ENCODE peak calls at places on chromosomes 13 and 19, in eight cellular contexts. P, O, T, A, B, F, L and M are unnamed samples.

GRCh38 chr13:33483471-33483870 is 197.9 kb upstream of the STARD13 start:
- DNase-seq in L (no peak), P (no peak), O (peak; percentile 85), T (no peak), A (no peak), B (peak; percentile 28), F (no peak), M (no peak)

GRCh38 chr13:31747271-31747670 is 7.9 kb downstream of the RXFP2 start:
- DNase-seq in F (no peak), A (no peak), O (no peak), L (no peak), B (no peak), T (no peak), P (no peak), M (no peak)

GRCh38 chr19:46603195-46603637 is 2.1 kb downstream of the CALM3 start:
- DNase-seq in A (peak; percentile 98), P (no peak), F (no peak), B (no peak), O (no peak), L (no peak), T (no peak), M (no peak)

GRCh38 chr13:72694314-72694713 is 33.1 kb downstream of the MZT1 start:
- DNase-seq in A (no peak), L (no peak), F (no peak), O (no peak), P (no peak), T (no peak), B (no peak), M (no peak)

GRCh38 chr19:10018219-10018618 is 4.9 kb downstream of the RDH8 start:
- DNase-seq in L (no peak), P (no peak), O (peak; percentile 63), A (no peak), F (no peak), T (no peak), B (peak; percentile 87), M (no peak)

GRCh38 chr13:51241720-51242119 is 19.5 kb downstream of the FAM124A start:
- DNase-seq in B (no peak), T (no peak), L (no peak), P (no peak), A (no peak), O (no peak), F (no peak), M (no peak)

GRCh38 chr19:18226956-18227780 is 930 bp upstream of the PDE4C start:
- DNase-seq in T (no peak), F (no peak), B (no peak), P (no peak), A (no peak), L (no peak), O (no peak), M (no peak)

GRCh38 chr13:75492389-75492788 is 10.4 kb upstream of the TBC1D4 start:
- DNase-seq in B (peak; percentile 69), F (no peak), A (no peak), O (no peak), P (no peak), L (no peak), T (no peak), M (no peak)

GRCh38 chr13:29884671-29885424 is 34.4 kb upstream of the UBL3 start:
- DNase-seq in A (no peak), P (no peak), B (peak; percentile 22), L (peak; percentile 75), O (peak; percentile 84), T (no peak), F (no peak), M (no peak)

GRCh38 chr19:41535029-41535622 is 40.8 kb upstream of the CEACAM21 start:
- DNase-seq in O (peak; percentile 5), L (no peak), P (no peak), A (no peak), F (no peak), B (no peak), T (no peak), M (no peak)

GRCh38 chr19:57632987-57633831 is at the start of gene ZNF211:
- DNase-seq in F (peak; percentile 95), L (peak; percentile 98), B (peak; percentile 93), T (peak; percentile 70), P (peak; percentile 93), A (peak; percentile 96), O (peak; percentile 89), M (peak; percentile 94)

GRCh38 chr19:2865334-2866221 is 1.6 kb upstream of the ZNF556 start:
- DNase-seq in L (no peak), A (no peak), B (no peak), O (no peak), T (no peak), P (no peak), F (no peak), M (no peak)

GRCh38 chr13:112889351-112890290 is 79.4 kb upstream of the MCF2L start:
- DNase-seq in A (no peak), O (no peak), B (no peak), L (no peak), F (no peak), T (no peak), P (no peak), M (no peak)

GRCh38 chr19:2949939-2950285 is 5.1 kb upstream of the ZNF77 start:
- DNase-seq in O (no peak), B (peak; percentile 50), F (no peak), A (peak; percentile 58), P (no peak), L (peak; percentile 65), T (no peak), M (no peak)

GRCh38 chr19:13190781-13191540 is 40.8 kb downstream of the IER2 start:
- DNase-seq in P (no peak), O (no peak), F (no peak), T (no peak), L (no peak), B (no peak), A (peak; percentile 99), M (no peak)

GRCh38 chr19:36256853-36257511 is 42.1 kb downstream of the ZNF146 start:
- DNase-seq in B (no peak), O (no peak), L (peak; percentile 52), T (no peak), F (no peak), P (no peak), A (no peak), M (no peak)
- H3K4me3 ChIP-seq in B (peak overlapping the region; percentile 11), O (peak overlapping the region; percentile 25), L (peak overlapping the region; percentile 64), T (no peak overlapping the region), F (peak overlapping the region; percentile 59), P (peak overlapping the region; percentile 72), A (no peak overlapping the region), M (peak overlapping the region; percentile 56)

GRCh38 chr19:15231256-15231655 is 992 bp downstream of the EPHX3 start:
- DNase-seq in B (no peak), A (no peak), T (no peak), L (no peak), P (no peak), F (no peak), O (no peak), M (no peak)

GRCh38 chr19:15222738-15223648 is 9.3 kb downstream of the EPHX3 start:
- DNase-seq in B (peak; percentile 95), P (peak; percentile 96), O (peak; percentile 80), A (peak; percentile 48), F (peak; percentile 90), T (peak; percentile 51), L (peak; percentile 98), M (peak; percentile 93)

GRCh38 chr19:15227261-15227660 is 5.0 kb downstream of the EPHX3 start:
- DNase-seq in T (no peak), O (no peak), P (no peak), F (no peak), L (no peak), A (no peak), B (no peak), M (no peak)

GRCh38 chr19:15223649-15224371 is 8.4 kb downstream of the EPHX3 start:
- DNase-seq in B (no peak), F (peak; percentile 28), A (no peak), P (no peak), O (no peak), T (no peak), L (peak; percentile 54), M (no peak)

DNA sequence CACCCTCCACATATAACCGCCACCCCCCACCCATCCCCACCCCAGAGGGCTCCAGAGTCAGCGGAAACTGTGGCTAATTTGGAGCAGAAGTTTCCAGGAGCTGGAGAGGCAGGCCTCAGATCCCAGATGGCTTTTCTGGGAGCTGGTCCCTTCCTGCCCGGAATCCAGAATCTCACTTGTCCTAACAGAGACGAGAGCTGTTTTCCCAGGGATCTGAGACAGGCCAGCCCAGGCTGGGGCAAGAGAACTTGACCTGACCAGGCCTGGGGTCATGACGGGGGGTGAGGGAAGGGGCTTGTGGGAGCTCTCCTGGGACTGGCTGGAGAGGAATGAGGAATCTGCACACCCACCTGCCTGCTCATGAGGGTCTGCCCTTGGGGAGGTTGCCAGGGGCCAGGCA is 6.5 kb downstream of the EPHX3 start:
- DNase-seq in L (no peak), F (no peak), B (no peak), T (no peak), A (no peak), O (no peak), P (no peak), M (no peak)
- H3K27ac ChIP-seq in L (no peak overlapping the region), F (peak overlapping the region; percentile 16), B (no peak overlapping the region), T (no peak overlapping the region), A (no peak overlapping the region), O (no peak overlapping the region), P (no peak overlapping the region), M (no peak overlapping the region)

GRCh38 chr13:105184221-105184620 is 1351.2 kb downstream of the EFNB2 start:
- DNase-seq in F (no peak), O (no peak), P (no peak), A (no peak), T (no peak), B (no peak), L (no peak), M (no peak)
- H3K4me3 ChIP-seq in F (no peak overlapping the region), O (no peak overlapping the region), P (no peak overlapping the region), A (no peak overlapping the region), T (no peak overlapping the region), B (no peak overlapping the region), L (no peak overlapping the region), M (no peak overlapping the region)

GRCh38 chr13:98533912-98534311 is 43.0 kb downstream of the STK24 start:
- DNase-seq in A (no peak), B (no peak), T (no peak), P (no peak), F (no peak), L (no peak), O (no peak), M (no peak)

GRCh38 chr13:98537306-98537705 is 39.6 kb downstream of the STK24 start:
- DNase-seq in F (no peak), O (no peak), P (no peak), B (no peak), T (no peak), L (no peak), A (no peak), M (no peak)

GRCh38 chr13:98536729-98537128 is 40.2 kb downstream of the STK24 start:
- DNase-seq in L (no peak), O (no peak), A (no peak), F (no peak), B (no peak), P (no peak), T (no peak), M (no peak)

GRCh38 chr13:98534821-98535220 is 42.1 kb downstream of the STK24 start:
- DNase-seq in O (peak; percentile 52), A (no peak), F (no peak), L (no peak), T (no peak), B (no peak), P (no peak), M (no peak)

GRCh38 chr13:98535501-98536357 is 41.2 kb downstream of the STK24 start:
- DNase-seq in B (no peak), P (no peak), F (no peak), T (no peak), A (peak; percentile 66), O (peak; percentile 68), L (no peak), M (no peak)
- H3K27ac ChIP-seq in B (no peak overlapping the region), P (no peak overlapping the region), F (no peak overlapping the region), T (no peak overlapping the region), A (peak overlapping the region; percentile 73), O (peak overlapping the region; percentile 28), L (no peak overlapping the region), M (no peak overlapping the region)